ENCODE peak calls at places on chromosomes 3 and 15, in seven cellular contexts. M is heart right ventricle, G is right lobe of liver, N is AG09309, C is GM23338, I is breast epithelium, J is HL-60. P is an unnamed sample.

GRCh38 chr3:14549256-14549931 is 9.3 kb upstream of the GRIP2 start:
- DNase-seq in M (no peak), G (no peak), N (no peak), C (peak), I (no peak), J (no peak), P (no peak)

GRCh38 chr3:46380471-46381215 is 9.9 kb downstream of the CCR5 start:
- DNase-seq in M (no peak), G (no peak), N (no peak), C (no peak), I (no peak), J (no peak), P (no peak)

GRCh38 chr15:82572311-82572710 is 32.1 kb upstream of the RPS17 start:
- DNase-seq in M (no peak), G (no peak), N (no peak), C (no peak), I (no peak), J (no peak), P (no peak)

GRCh38 chr15:59456114-59456513 is 18.1 kb downstream of the FAM81A start:
- DNase-seq in M (no peak), G (no peak), N (no peak), C (no peak), I (no peak), J (no peak), P (no peak)

GRCh38 chr3:125146601-125147490 is 65.7 kb downstream of the SLC12A8 start:
- DNase-seq in M (no peak), G (peak), N (no peak), C (no peak), I (no peak), J (peak), P (no peak)

GRCh38 chr3:37375184-37376120 is 201.1 kb upstream of the LRRFIP2 start:
- DNase-seq in M (no peak), G (no peak), N (no peak), C (peak), I (no peak), J (no peak), P (no peak)

GRCh38 chr3:35678552-35679220 is 39.4 kb downstream of the ARPP21 start:
- DNase-seq in M (no peak), G (no peak), N (no peak), C (no peak), I (no peak), J (no peak), P (no peak)

GRCh38 chr3:123632161-123632655 is 47.4 kb upstream of the HACD2 start:
- DNase-seq in M (peak), G (no peak), N (no peak), C (peak), I (peak), J (no peak), P (peak)

GRCh38 chr15:99504823-99505551 is 60.8 kb upstream of the MEF2A start:
- DNase-seq in M (peak), G (no peak), N (no peak), C (peak), I (no peak), J (no peak), P (no peak)

GRCh38 chr3:100972867-100973266 is 20.4 kb downstream of the ABI3BP start:
- DNase-seq in M (no peak), G (no peak), N (no peak), C (no peak), I (no peak), J (no peak), P (no peak)

GRCh38 chr3:40971191-40972168 is 227.8 kb upstream of the CTNNB1 start:
- DNase-seq in M (peak), G (peak), N (peak), C (no peak), I (no peak), J (peak), P (no peak)

GRCh38 chr15:70121656-70122297 is 24.1 kb upstream of the TLE3 start:
- DNase-seq in M (no peak), G (peak), N (peak), C (no peak), I (no peak), J (no peak), P (no peak)

GRCh38 chr3:126654571-126655393 is at the start of gene TXNRD3:
- DNase-seq in M (peak), G (peak), N (no peak), C (peak), I (peak), J (no peak), P (peak)

GRCh38 chr3:189936210-189936609 is 184.5 kb downstream of the P3H2 start:
- DNase-seq in M (no peak), G (no peak), N (no peak), C (no peak), I (no peak), J (no peak), P (no peak)

GRCh38 chr3:59566481-59566975 is 516.7 kb upstream of the CFAP20DC start:
- DNase-seq in M (no peak), G (no peak), N (no peak), C (no peak), I (no peak), J (no peak), P (no peak)

GRCh38 chr15:33370225-33371020 is 59.7 kb downstream of the RYR3 start:
- DNase-seq in M (no peak), G (no peak), N (no peak), C (no peak), I (no peak), J (no peak), P (no peak)

GRCh38 chr3:18808423-18808822 is 339.9 kb upstream of the KCNH8 start:
- DNase-seq in M (no peak), G (no peak), N (no peak), C (no peak), I (no peak), J (no peak), P (no peak)

GRCh38 chr15:37106490-37107001 is 6.2 kb upstream of the MEIS2 start:
- DNase-seq in M (peak), G (no peak), N (no peak), C (peak), I (no peak), J (no peak), P (peak)

GRCh38 chr3:134542287-134542686 is 56.4 kb downstream of the CEP63 start:
- DNase-seq in M (no peak), G (no peak), N (no peak), C (peak), I (no peak), J (no peak), P (peak)

GRCh38 chr3:151393146-151393831 is 8.7 kb upstream of the P2RY12 start:
- DNase-seq in M (no peak), G (no peak), N (no peak), C (peak), I (no peak), J (no peak), P (no peak)

GRCh38 chr15:40149339-40149738 is 11.5 kb upstream of the BUB1B start:
- DNase-seq in M (no peak), G (no peak), N (no peak), C (no peak), I (no peak), J (no peak), P (no peak)

GRCh38 chr3:47984089-47984759 is 32.0 kb downstream of the MAP4 start:
- DNase-seq in M (no peak), G (no peak), N (peak), C (no peak), I (no peak), J (no peak), P (no peak)

GRCh38 chr15:101472033-101472432 is 17.5 kb downstream of the PCSK6 start:
- DNase-seq in M (no peak), G (no peak), N (no peak), C (no peak), I (no peak), J (no peak), P (no peak)

GRCh38 chr3:39150803-39151631 is 2.4 kb downstream of the CSRNP1 start:
- DNase-seq in M (peak), G (peak), N (peak), C (peak), I (peak), J (no peak), P (peak)

GRCh38 chr15:80978685-80979084 is 10.9 kb downstream of the MESD start:
- DNase-seq in M (no peak), G (no peak), N (no peak), C (no peak), I (no peak), J (no peak), P (no peak)

GRCh38 chr15:98647026-98647773 is 1.1 kb upstream of the IGF1R start:
- DNase-seq in M (peak), G (peak), N (no peak), C (peak), I (peak), J (peak), P (peak)

GRCh38 chr3:29156071-29156715 is 124.7 kb upstream of the RBMS3 start:
- DNase-seq in M (no peak), G (no peak), N (no peak), C (peak), I (no peak), J (no peak), P (peak)

GRCh38 chr3:29153811-29154210 is 127.1 kb upstream of the RBMS3 start:
- DNase-seq in M (no peak), G (no peak), N (peak), C (no peak), I (no peak), J (no peak), P (no peak)

DNA sequence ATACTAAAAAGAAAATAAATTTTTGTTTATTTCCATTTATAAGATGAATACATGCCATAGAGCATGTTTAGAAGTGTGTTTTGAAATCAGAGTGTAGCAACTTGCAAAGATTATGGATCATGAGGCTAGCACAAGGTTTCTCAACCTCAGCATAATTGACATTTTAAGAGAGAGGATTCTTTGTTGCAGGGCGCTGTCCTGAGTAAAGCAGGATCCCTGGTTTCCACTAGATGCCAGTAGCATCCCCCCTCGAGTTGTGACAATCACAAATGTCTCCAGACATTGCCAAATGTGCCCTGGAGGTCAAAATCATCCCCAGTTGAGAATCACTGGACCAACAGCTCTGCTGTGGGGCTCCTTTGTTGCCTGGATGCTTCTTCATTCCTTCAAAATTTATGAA is 128.5 kb upstream of the RBMS3 start:
- DNase-seq in M (no peak), G (no peak), N (no peak), C (peak), I (no peak), J (no peak), P (peak)
- TF ChIP-seq CTCF in M (peak), G (no peak), N (no peak), C (peak), I (no peak), J (no peak), P (peak)

GRCh38 chr3:58345457-58345856 is 12.8 kb downstream of the PXK start:
- DNase-seq in M (no peak), G (no peak), N (no peak), C (no peak), I (no peak), J (no peak), P (no peak)
- TF ChIP-seq CTCF in M (no peak), G (no peak), N (no peak), C (no peak), I (no peak), J (no peak), P (no peak)

GRCh38 chr3:31341130-31341529 is 191.6 kb upstream of the STT3B start:
- DNase-seq in M (no peak), G (no peak), N (no peak), C (peak), I (no peak), J (no peak), P (peak)
- TF ChIP-seq CTCF in M (no peak), G (no peak), N (peak), C (peak), I (no peak), J (no peak), P (peak)

DNA sequence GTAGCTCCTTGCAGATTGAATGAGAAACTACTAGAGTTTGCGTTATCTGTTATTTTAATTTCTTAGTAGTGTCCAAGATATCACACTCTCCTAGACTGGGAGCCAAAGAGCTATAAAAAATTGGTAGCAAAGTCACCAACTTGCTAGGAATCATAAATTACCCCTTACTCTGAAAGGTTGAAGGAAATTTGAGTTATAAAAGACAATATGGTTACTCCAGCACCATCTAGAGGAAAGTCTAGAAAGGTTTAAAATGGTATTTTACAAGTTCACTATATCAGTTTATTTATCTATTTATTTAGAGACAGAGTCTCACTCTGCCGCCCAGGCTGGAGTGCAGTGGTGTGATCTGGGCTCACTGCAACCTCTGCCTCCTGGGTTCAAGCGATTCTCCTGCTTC is 121.6 kb downstream of the RBPMS2 start:
- DNase-seq in M (no peak), G (no peak), N (no peak), C (no peak), I (no peak), J (no peak), P (no peak)
- TF ChIP-seq CTCF in M (peak), G (peak), N (peak), C (no peak), I (no peak), J (no peak), P (peak)

DNA sequence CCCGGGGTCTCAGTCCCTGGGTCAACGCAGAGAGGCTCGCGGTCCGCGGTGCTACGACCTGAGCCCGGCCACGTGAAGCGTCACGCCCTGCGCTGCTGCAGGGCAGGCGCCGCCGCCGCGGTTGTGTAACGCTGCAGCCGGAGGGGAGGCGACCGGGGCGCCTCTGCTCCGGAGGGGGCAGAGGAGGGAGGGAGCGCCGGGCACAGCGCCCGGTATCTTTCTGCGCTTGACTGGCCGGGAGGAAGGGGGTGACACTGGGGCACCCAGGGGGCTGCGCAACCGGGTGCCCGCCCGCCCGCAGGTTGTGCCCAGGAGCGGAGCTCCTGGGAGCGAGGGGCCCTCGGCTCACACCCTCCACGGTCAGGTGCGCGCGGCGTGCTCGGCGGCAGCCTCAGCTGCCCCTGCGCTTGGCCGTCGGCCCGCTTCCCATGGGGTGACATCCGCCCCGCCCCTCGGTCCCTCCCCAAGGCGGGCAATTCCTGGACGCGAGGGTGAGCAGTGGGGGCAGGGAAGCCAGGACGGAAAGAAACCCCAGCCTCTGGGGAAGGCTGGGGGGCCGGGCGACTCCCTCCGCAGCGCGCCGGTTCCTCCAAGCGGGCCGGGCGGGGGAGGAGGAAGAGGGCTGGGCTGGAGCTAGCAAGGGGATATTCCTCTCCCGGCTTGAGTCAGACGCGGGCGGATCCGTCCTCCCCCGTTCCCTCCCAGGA is 825 bp upstream of the BHLHE40 start:
- DNase-seq in M (peak), G (peak), N (peak), C (peak), I (peak), J (peak), P (peak)
- TF ChIP-seq CTCF in M (no peak), G (no peak), N (no peak), C (no peak), I (no peak), J (no peak), P (no peak)

DNA sequence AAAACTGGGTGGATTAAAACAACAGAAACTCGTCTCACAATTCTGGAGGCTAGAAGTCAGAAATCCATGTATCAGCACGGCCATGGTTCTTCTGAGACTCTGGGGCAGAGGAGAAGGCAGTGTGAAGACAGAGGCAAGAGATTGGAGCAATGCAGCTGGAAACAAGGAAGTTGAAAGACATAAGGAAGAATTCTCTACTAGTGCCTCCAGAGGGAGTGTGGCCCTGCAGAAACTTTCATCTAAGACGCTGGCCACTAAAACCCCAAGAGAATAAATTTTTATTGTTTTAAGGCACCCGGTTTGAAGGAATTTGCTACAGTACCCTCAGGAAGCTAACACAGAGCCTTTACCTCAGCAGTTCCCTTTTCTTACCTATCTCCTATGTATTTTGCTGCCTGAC is 1012.2 kb upstream of the CADM2 start:
- DNase-seq in M (no peak), G (no peak), N (no peak), C (peak), I (no peak), J (no peak), P (peak)
- TF ChIP-seq CTCF in M (peak), G (no peak), N (no peak), C (peak), I (no peak), J (no peak), P (peak)

GRCh38 chr3:156554842-156555687 is at the start of gene SSR3:
- DNase-seq in M (peak), G (peak), N (peak), C (peak), I (peak), J (peak), P (peak)
- TF ChIP-seq CTCF in M (no peak), G (peak), N (peak), C (no peak), I (peak), J (no peak), P (peak)